ENCODE peak calls at places on chromosomes 1 and 21, in seven cellular contexts. One of them, this sample, is unnamed.

GRCh38 chr1:5750186-5751170 is 241.7 kb downstream of the NPHP4 start:
- DNase-seq in GM12891: no peak
- DNase-seq in HL-60: no peak
- DNase-seq in K562: no peak
- DNase-seq in sigmoid colon: peak; percentile 58
- DNase-seq in GM12892: no peak
- DNase-seq in GM23338: no peak
- DNase-seq in this sample: no peak

GRCh38 chr1:196007763-196008162 is 600.5 kb downstream of the KCNT2 start:
- DNase-seq in GM12891: no peak
- DNase-seq in HL-60: no peak
- DNase-seq in K562: no peak
- DNase-seq in sigmoid colon: no peak
- DNase-seq in GM12892: no peak
- DNase-seq in GM23338: no peak
- DNase-seq in this sample: no peak

GRCh38 chr1:59314776-59315528 is 18.1 kb downstream of the FGGY start:
- DNase-seq in GM12891: no peak
- DNase-seq in HL-60: no peak
- DNase-seq in K562: no peak
- DNase-seq in sigmoid colon: no peak
- DNase-seq in GM12892: no peak
- DNase-seq in GM23338: no peak
- DNase-seq in this sample: no peak

GRCh38 chr1:119674110-119674509 is 26.0 kb upstream of the ZNF697 start:
- DNase-seq in GM12891: no peak
- DNase-seq in HL-60: no peak
- DNase-seq in K562: no peak
- DNase-seq in sigmoid colon: no peak
- DNase-seq in GM12892: no peak
- DNase-seq in GM23338: peak; percentile 34
- DNase-seq in this sample: no peak

GRCh38 chr1:12460911-12461621 is 156.9 kb downstream of the DHRS3 start:
- DNase-seq in GM12891: no peak
- DNase-seq in HL-60: no peak
- DNase-seq in K562: peak; percentile 41
- DNase-seq in sigmoid colon: peak; percentile 81
- DNase-seq in GM12892: no peak
- DNase-seq in GM23338: no peak
- DNase-seq in this sample: peak; percentile 39

GRCh38 chr1:108830119-108831008 is 26.5 kb downstream of the AKNAD1 start:
- DNase-seq in GM12891: no peak
- DNase-seq in HL-60: peak; percentile 44
- DNase-seq in K562: peak; percentile 58
- DNase-seq in sigmoid colon: peak; percentile 93
- DNase-seq in GM12892: no peak
- DNase-seq in GM23338: peak; percentile 23
- DNase-seq in this sample: peak; percentile 44

GRCh38 chr1:109089242-109090015 is 1.1 kb upstream of the TMEM167B start:
- DNase-seq in GM12891: no peak
- DNase-seq in HL-60: no peak
- DNase-seq in K562: peak; percentile 79
- DNase-seq in sigmoid colon: peak; percentile 78
- DNase-seq in GM12892: no peak
- DNase-seq in GM23338: peak; percentile 93
- DNase-seq in this sample: peak; percentile 85

GRCh38 chr21:42851812-42852665 is 27.3 kb downstream of the WDR4 start:
- DNase-seq in GM12891: no peak
- DNase-seq in HL-60: no peak
- DNase-seq in K562: no peak
- DNase-seq in sigmoid colon: no peak
- DNase-seq in GM12892: no peak
- DNase-seq in GM23338: no peak
- DNase-seq in this sample: no peak

GRCh38 chr1:6554907-6555778 is at the start of gene TAS1R1:
- DNase-seq in GM12891: no peak
- DNase-seq in HL-60: no peak
- DNase-seq in K562: no peak
- DNase-seq in sigmoid colon: peak; percentile 87
- DNase-seq in GM12892: no peak
- DNase-seq in GM23338: no peak
- DNase-seq in this sample: peak; percentile 20

GRCh38 chr1:31155216-31155806 is 84.4 kb downstream of the NKAIN1 start:
- DNase-seq in GM12891: peak; percentile 66
- DNase-seq in HL-60: peak; percentile 63
- DNase-seq in K562: peak; percentile 94
- DNase-seq in sigmoid colon: peak; percentile 82
- DNase-seq in GM12892: peak; percentile 67
- DNase-seq in GM23338: peak; percentile 87
- DNase-seq in this sample: peak; percentile 78

GRCh38 chr1:77076759-77077158 is 142.5 kb downstream of the PIGK start:
- DNase-seq in GM12891: no peak
- DNase-seq in HL-60: no peak
- DNase-seq in K562: no peak
- DNase-seq in sigmoid colon: no peak
- DNase-seq in GM12892: no peak
- DNase-seq in GM23338: no peak
- DNase-seq in this sample: no peak

GRCh38 chr1:100597069-100597741 is 59.3 kb downstream of the GPR88 start:
- DNase-seq in GM12891: no peak
- DNase-seq in HL-60: peak; percentile 23
- DNase-seq in K562: no peak
- DNase-seq in sigmoid colon: no peak
- DNase-seq in GM12892: no peak
- DNase-seq in GM23338: no peak
- DNase-seq in this sample: no peak

GRCh38 chr1:155253208-155253607 is 2.1 kb downstream of the ENTREP3 start:
- DNase-seq in GM12891: no peak
- DNase-seq in HL-60: no peak
- DNase-seq in K562: no peak
- DNase-seq in sigmoid colon: no peak
- DNase-seq in GM12892: no peak
- DNase-seq in GM23338: peak; percentile 28
- DNase-seq in this sample: no peak

GRCh38 chr21:45129231-45129923 is 55.0 kb downstream of the ADARB1 start:
- DNase-seq in GM12891: no peak
- DNase-seq in HL-60: no peak
- DNase-seq in K562: peak; percentile 47
- DNase-seq in sigmoid colon: no peak
- DNase-seq in GM12892: no peak
- DNase-seq in GM23338: no peak
- DNase-seq in this sample: no peak

GRCh38 chr1:209389258-209389657 is 194.3 kb upstream of the CAMK1G start:
- DNase-seq in GM12891: no peak
- DNase-seq in HL-60: no peak
- DNase-seq in K562: no peak
- DNase-seq in sigmoid colon: no peak
- DNase-seq in GM12892: no peak
- DNase-seq in GM23338: no peak
- DNase-seq in this sample: no peak

GRCh38 chr1:99297923-99298322 is 33.6 kb downstream of the PLPPR4 start:
- DNase-seq in GM12891: no peak
- DNase-seq in HL-60: no peak
- DNase-seq in K562: no peak
- DNase-seq in sigmoid colon: no peak
- DNase-seq in GM12892: no peak
- DNase-seq in GM23338: no peak
- DNase-seq in this sample: no peak

GRCh38 chr1:46991083-46991923 is 32.2 kb upstream of the CYP4X1 start:
- DNase-seq in GM12891: no peak
- DNase-seq in HL-60: no peak
- DNase-seq in K562: no peak
- DNase-seq in sigmoid colon: no peak
- DNase-seq in GM12892: no peak
- DNase-seq in GM23338: peak; percentile 76
- DNase-seq in this sample: no peak

GRCh38 chr1:31977361-31978131 is 36.1 kb upstream of the KHDRBS1 start:
- DNase-seq in GM12891: no peak
- DNase-seq in HL-60: no peak
- DNase-seq in K562: peak; percentile 68
- DNase-seq in sigmoid colon: no peak
- DNase-seq in GM12892: no peak
- DNase-seq in GM23338: peak; percentile 93
- DNase-seq in this sample: no peak

GRCh38 chr21:33966324-33966949 is 50.8 kb upstream of the ATP5PO start:
- DNase-seq in GM12891: no peak
- DNase-seq in HL-60: no peak
- DNase-seq in K562: no peak
- DNase-seq in sigmoid colon: no peak
- DNase-seq in GM12892: no peak
- DNase-seq in GM23338: no peak
- DNase-seq in this sample: no peak

GRCh38 chr1:20366766-20367602 is 76.3 kb downstream of the VWA5B1 start:
- DNase-seq in GM12891: no peak
- DNase-seq in HL-60: no peak
- DNase-seq in K562: peak; percentile 37
- DNase-seq in sigmoid colon: no peak
- DNase-seq in GM12892: no peak
- DNase-seq in GM23338: peak; percentile 92
- DNase-seq in this sample: peak; percentile 52

GRCh38 chr1:36342426-36343185 is 19.2 kb upstream of the EVA1B start:
- DNase-seq in GM12891: peak; percentile 55
- DNase-seq in HL-60: no peak
- DNase-seq in K562: peak; percentile 48
- DNase-seq in sigmoid colon: peak; percentile 75
- DNase-seq in GM12892: no peak
- DNase-seq in GM23338: peak; percentile 79
- DNase-seq in this sample: peak; percentile 65

GRCh38 chr1:227428803-227429202 is 110.5 kb upstream of the CDC42BPA start:
- DNase-seq in GM12891: no peak
- DNase-seq in HL-60: no peak
- DNase-seq in K562: no peak
- DNase-seq in sigmoid colon: no peak
- DNase-seq in GM12892: no peak
- DNase-seq in GM23338: peak; percentile 6
- DNase-seq in this sample: peak; percentile 62

GRCh38 chr1:37040773-37041172 is 6.5 kb upstream of the GRIK3 start:
- DNase-seq in GM12891: no peak
- DNase-seq in HL-60: no peak
- DNase-seq in K562: no peak
- DNase-seq in sigmoid colon: no peak
- DNase-seq in GM12892: no peak
- DNase-seq in GM23338: no peak
- DNase-seq in this sample: no peak

GRCh38 chr1:230029244-230029643 is 37.8 kb upstream of the GALNT2 start:
- DNase-seq in GM12891: no peak
- DNase-seq in HL-60: no peak
- DNase-seq in K562: no peak
- DNase-seq in sigmoid colon: no peak
- DNase-seq in GM12892: no peak
- DNase-seq in GM23338: peak; percentile 42
- DNase-seq in this sample: peak; percentile 32

GRCh38 chr1:54291276-54292014 is 91.5 kb downstream of the MRPL37 start:
- DNase-seq in GM12891: no peak
- DNase-seq in HL-60: no peak
- DNase-seq in K562: no peak
- DNase-seq in sigmoid colon: no peak
- DNase-seq in GM12892: no peak
- DNase-seq in GM23338: no peak
- DNase-seq in this sample: no peak

GRCh38 chr1:214002472-214002871 is 14.7 kb downstream of the PROX1 start:
- DNase-seq in GM12891: no peak
- DNase-seq in HL-60: no peak
- DNase-seq in K562: no peak
- DNase-seq in sigmoid colon: no peak
- DNase-seq in GM12892: no peak
- DNase-seq in GM23338: no peak
- DNase-seq in this sample: no peak
- TF ChIP-seq POLR2AphosphoS5 in GM12891: no peak
- TF ChIP-seq POLR2AphosphoS5 in HL-60: no peak
- TF ChIP-seq POLR2AphosphoS5 in K562: no peak
- TF ChIP-seq POLR2AphosphoS5 in sigmoid colon: peak; percentile 86
- TF ChIP-seq POLR2AphosphoS5 in GM12892: no peak
- TF ChIP-seq POLR2AphosphoS5 in GM23338: no peak
- TF ChIP-seq POLR2AphosphoS5 in this sample: no peak

GRCh38 chr1:156386134-156386901 is 17.3 kb downstream of the RHBG start:
- DNase-seq in GM12891: no peak
- DNase-seq in HL-60: no peak
- DNase-seq in K562: no peak
- DNase-seq in sigmoid colon: no peak
- DNase-seq in GM12892: no peak
- DNase-seq in GM23338: no peak
- DNase-seq in this sample: no peak

GRCh38 chr1:156384007-156384406 is 15.0 kb downstream of the RHBG start:
- DNase-seq in GM12891: no peak
- DNase-seq in HL-60: no peak
- DNase-seq in K562: no peak
- DNase-seq in sigmoid colon: no peak
- DNase-seq in GM12892: no peak
- DNase-seq in GM23338: no peak
- DNase-seq in this sample: no peak

GRCh38 chr1:156386949-156387898 is 18.2 kb downstream of the RHBG start:
- DNase-seq in GM12891: no peak
- DNase-seq in HL-60: no peak
- DNase-seq in K562: no peak
- DNase-seq in sigmoid colon: no peak
- DNase-seq in GM12892: no peak
- DNase-seq in GM23338: no peak
- DNase-seq in this sample: no peak

GRCh38 chr1:156384658-156385057 is 15.6 kb downstream of the RHBG start:
- DNase-seq in GM12891: no peak
- DNase-seq in HL-60: no peak
- DNase-seq in K562: no peak
- DNase-seq in sigmoid colon: no peak
- DNase-seq in GM12892: no peak
- DNase-seq in GM23338: no peak
- DNase-seq in this sample: no peak

GRCh38 chr1:156385534-156386031 is 16.6 kb downstream of the RHBG start:
- DNase-seq in GM12891: peak; percentile 74
- DNase-seq in HL-60: peak; percentile 56
- DNase-seq in K562: peak; percentile 75
- DNase-seq in sigmoid colon: no peak
- DNase-seq in GM12892: peak; percentile 52
- DNase-seq in GM23338: peak; percentile 89
- DNase-seq in this sample: peak; percentile 62
- TF ChIP-seq POLR2AphosphoS5 in GM12891: no peak
- TF ChIP-seq POLR2AphosphoS5 in HL-60: no peak
- TF ChIP-seq POLR2AphosphoS5 in K562: no peak
- TF ChIP-seq POLR2AphosphoS5 in sigmoid colon: no peak
- TF ChIP-seq POLR2AphosphoS5 in GM12892: no peak
- TF ChIP-seq POLR2AphosphoS5 in GM23338: no peak
- TF ChIP-seq POLR2AphosphoS5 in this sample: no peak

DNA sequence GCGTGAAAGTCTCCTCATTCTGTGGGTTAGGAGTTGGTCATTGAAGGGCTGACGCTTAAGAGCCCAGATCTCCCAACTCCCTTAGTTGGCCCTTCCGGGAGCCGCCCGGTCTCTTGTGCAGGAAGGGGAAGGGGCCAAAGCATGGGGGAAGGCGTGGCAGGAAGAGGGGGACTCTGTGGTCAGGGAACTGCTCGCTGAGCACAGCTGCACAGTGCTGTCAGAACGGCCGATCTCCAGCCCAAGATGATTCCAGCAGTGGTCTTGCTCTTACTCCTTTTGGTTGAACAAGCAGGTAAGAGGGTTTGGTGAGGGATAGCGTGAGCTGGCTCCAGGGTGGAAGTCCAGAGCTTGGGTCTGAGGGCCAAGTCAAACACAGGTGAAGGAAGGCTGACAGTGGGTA is at the start of gene FCER1G:
- DNase-seq in GM12891: no peak
- DNase-seq in HL-60: peak; percentile 93
- DNase-seq in K562: no peak
- DNase-seq in sigmoid colon: no peak
- DNase-seq in GM12892: no peak
- DNase-seq in GM23338: no peak
- DNase-seq in this sample: peak; percentile 50
- TF ChIP-seq POLR2AphosphoS5 in GM12891: no peak
- TF ChIP-seq POLR2AphosphoS5 in HL-60: peak; percentile 86
- TF ChIP-seq POLR2AphosphoS5 in K562: no peak
- TF ChIP-seq POLR2AphosphoS5 in sigmoid colon: peak; percentile 67
- TF ChIP-seq POLR2AphosphoS5 in GM12892: no peak
- TF ChIP-seq POLR2AphosphoS5 in GM23338: no peak
- TF ChIP-seq POLR2AphosphoS5 in this sample: peak; percentile 21

GRCh38 chr1:67564193-67564592 is 120.8 kb upstream of the GADD45A start:
- DNase-seq in GM12891: no peak
- DNase-seq in HL-60: no peak
- DNase-seq in K562: no peak
- DNase-seq in sigmoid colon: peak; percentile 76
- DNase-seq in GM12892: no peak
- DNase-seq in GM23338: no peak
- DNase-seq in this sample: peak; percentile 34
- TF ChIP-seq POLR2AphosphoS5 in GM12891: no peak
- TF ChIP-seq POLR2AphosphoS5 in HL-60: no peak
- TF ChIP-seq POLR2AphosphoS5 in K562: no peak
- TF ChIP-seq POLR2AphosphoS5 in sigmoid colon: peak; percentile 75
- TF ChIP-seq POLR2AphosphoS5 in GM12892: no peak
- TF ChIP-seq POLR2AphosphoS5 in GM23338: no peak
- TF ChIP-seq POLR2AphosphoS5 in this sample: no peak